ENCODE peak calls at places on chromosome 3, in five cellular contexts. One of them, this sample, is unnamed.

GRCh38 chr3:184296616-184297015 is 2.4 kb upstream of the PSMD2 start:
- DNase-seq in natural killer cell: no peak
- DNase-seq in RWPE1: no peak
- DNase-seq in cardiac fibroblast: no peak
- DNase-seq in NCI-H345: no peak
- DNase-seq in this sample: no peak

GRCh38 chr3:48120223-48120622 is 68.0 kb downstream of the CDC25A start:
- DNase-seq in natural killer cell: no peak
- DNase-seq in RWPE1: no peak
- DNase-seq in cardiac fibroblast: no peak
- DNase-seq in NCI-H345: no peak
- DNase-seq in this sample: no peak

GRCh38 chr3:59040902-59041301 is 8.9 kb downstream of the CFAP20DC start:
- DNase-seq in natural killer cell: no peak
- DNase-seq in RWPE1: no peak
- DNase-seq in cardiac fibroblast: no peak
- DNase-seq in NCI-H345: no peak
- DNase-seq in this sample: no peak

GRCh38 chr3:172140499-172141391 is 101.4 kb downstream of the FNDC3B start:
- DNase-seq in natural killer cell: no peak
- DNase-seq in RWPE1: peak; percentile 73
- DNase-seq in cardiac fibroblast: peak; percentile 96
- DNase-seq in NCI-H345: no peak
- DNase-seq in this sample: no peak

GRCh38 chr3:46097691-46098241 is 70.5 kb upstream of the XCR1 start:
- DNase-seq in natural killer cell: no peak
- DNase-seq in RWPE1: no peak
- DNase-seq in cardiac fibroblast: peak; percentile 76
- DNase-seq in NCI-H345: no peak
- DNase-seq in this sample: no peak

GRCh38 chr3:63354160-63354559 is 76.1 kb downstream of the SYNPR start:
- DNase-seq in natural killer cell: no peak
- DNase-seq in RWPE1: no peak
- DNase-seq in cardiac fibroblast: no peak
- DNase-seq in NCI-H345: peak; percentile 22
- DNase-seq in this sample: no peak

GRCh38 chr3:142987707-142988106 is 13.7 kb upstream of the U2SURP start:
- DNase-seq in natural killer cell: no peak
- DNase-seq in RWPE1: no peak
- DNase-seq in cardiac fibroblast: peak; percentile 68
- DNase-seq in NCI-H345: no peak
- DNase-seq in this sample: no peak

GRCh38 chr3:195080571-195081141 is 190.3 kb downstream of the XXYLT1 start:
- DNase-seq in natural killer cell: no peak
- DNase-seq in RWPE1: no peak
- DNase-seq in cardiac fibroblast: peak; percentile 15
- DNase-seq in NCI-H345: peak; percentile 79
- DNase-seq in this sample: no peak

GRCh38 chr3:69354948-69355347 is 30.9 kb downstream of the FRMD4B start:
- DNase-seq in natural killer cell: no peak
- DNase-seq in RWPE1: no peak
- DNase-seq in cardiac fibroblast: no peak
- DNase-seq in NCI-H345: no peak
- DNase-seq in this sample: no peak

GRCh38 chr3:115100806-115101205 is 46.3 kb downstream of the ZBTB20 start:
- DNase-seq in natural killer cell: no peak
- DNase-seq in RWPE1: no peak
- DNase-seq in cardiac fibroblast: no peak
- DNase-seq in NCI-H345: no peak
- DNase-seq in this sample: no peak

GRCh38 chr3:157542711-157543485 is 39.7 kb upstream of the VEPH1 start:
- DNase-seq in natural killer cell: no peak
- DNase-seq in RWPE1: peak; percentile 9
- DNase-seq in cardiac fibroblast: peak; percentile 86
- DNase-seq in NCI-H345: no peak
- DNase-seq in this sample: no peak

GRCh38 chr3:117411991-117412390 is 702.4 kb downstream of the TUSC7 start:
- DNase-seq in natural killer cell: no peak
- DNase-seq in RWPE1: no peak
- DNase-seq in cardiac fibroblast: no peak
- DNase-seq in NCI-H345: no peak
- DNase-seq in this sample: no peak

GRCh38 chr3:15860014-15860934 is 62.5 kb upstream of the ANKRD28 start:
- DNase-seq in natural killer cell: no peak
- DNase-seq in RWPE1: peak; percentile 18
- DNase-seq in cardiac fibroblast: peak; percentile 25
- DNase-seq in NCI-H345: peak; percentile 66
- DNase-seq in this sample: no peak

GRCh38 chr3:69460034-69460433 is 74.1 kb upstream of the FRMD4B start:
- DNase-seq in natural killer cell: no peak
- DNase-seq in RWPE1: no peak
- DNase-seq in cardiac fibroblast: no peak
- DNase-seq in NCI-H345: no peak
- DNase-seq in this sample: no peak

GRCh38 chr3:17632401-17633100 is 109.9 kb downstream of the TBC1D5 start:
- DNase-seq in natural killer cell: no peak
- DNase-seq in RWPE1: peak; percentile 20
- DNase-seq in cardiac fibroblast: peak; percentile 58
- DNase-seq in NCI-H345: no peak
- DNase-seq in this sample: no peak

GRCh38 chr3:13518516-13519351 is 30.2 kb upstream of the FBLN2 start:
- DNase-seq in natural killer cell: no peak
- DNase-seq in RWPE1: no peak
- DNase-seq in cardiac fibroblast: peak; percentile 88
- DNase-seq in NCI-H345: no peak
- DNase-seq in this sample: peak; percentile 42

This sample was measured in thoracic aorta.